ENCODE peak calls at places on chromosomes 11 and 22, in seven cellular contexts. One of them, this sample, is unnamed.

GRCh38 chr11:17496406-17496805 is 19.8 kb upstream of the ABCC8 start:
- DNase-seq in fibroblast of lung: no peak
- DNase-seq in sigmoid colon: no peak
- DNase-seq in CD8-positive, alpha-beta memory T cell: no peak
- DNase-seq in neural progenitor cell: no peak
- DNase-seq in uterus: no peak
- DNase-seq in lung: no peak
- DNase-seq in this sample: no peak

GRCh38 chr11:1647901-1648721 is 18.5 kb downstream of the KRTAP5-5 start:
- DNase-seq in fibroblast of lung: no peak
- DNase-seq in uterus: no peak
- DNase-seq in sigmoid colon: no peak
- DNase-seq in neural progenitor cell: no peak
- DNase-seq in CD8-positive, alpha-beta memory T cell: no peak
- DNase-seq in lung: no peak
- DNase-seq in this sample: no peak

GRCh38 chr11:100484948-100485347 is 202.1 kb upstream of the ARHGAP42 start:
- DNase-seq in lung: no peak
- DNase-seq in fibroblast of lung: no peak
- DNase-seq in neural progenitor cell: no peak
- DNase-seq in uterus: no peak
- DNase-seq in CD8-positive, alpha-beta memory T cell: no peak
- DNase-seq in sigmoid colon: no peak
- DNase-seq in this sample: no peak

GRCh38 chr22:25377699-25378098 is 158.3 kb downstream of the CRYBB2 start:
- DNase-seq in sigmoid colon: no peak
- DNase-seq in neural progenitor cell: no peak
- DNase-seq in fibroblast of lung: no peak
- DNase-seq in lung: no peak
- DNase-seq in CD8-positive, alpha-beta memory T cell: no peak
- DNase-seq in uterus: no peak
- DNase-seq in this sample: no peak

GRCh38 chr22:38696606-38697005 is 4.1 kb downstream of the JOSD1 start:
- DNase-seq in neural progenitor cell: no peak
- DNase-seq in lung: no peak
- DNase-seq in sigmoid colon: no peak
- DNase-seq in CD8-positive, alpha-beta memory T cell: no peak
- DNase-seq in fibroblast of lung: peak; percentile 92
- DNase-seq in uterus: no peak
- DNase-seq in this sample: no peak

GRCh38 chr11:4607111-4607510 is 920 bp downstream of the TRIM68 start:
- DNase-seq in fibroblast of lung: peak; percentile 23
- DNase-seq in neural progenitor cell: no peak
- DNase-seq in sigmoid colon: no peak
- DNase-seq in lung: no peak
- DNase-seq in uterus: no peak
- DNase-seq in CD8-positive, alpha-beta memory T cell: no peak
- DNase-seq in this sample: no peak

GRCh38 chr11:17383466-17383865 is 5.0 kb downstream of the KCNJ11 start:
- DNase-seq in lung: no peak
- DNase-seq in CD8-positive, alpha-beta memory T cell: no peak
- DNase-seq in neural progenitor cell: no peak
- DNase-seq in uterus: no peak
- DNase-seq in fibroblast of lung: no peak
- DNase-seq in sigmoid colon: no peak
- DNase-seq in this sample: no peak

GRCh38 chr22:36258750-36259619 is 6.1 kb downstream of the APOL1 start:
- DNase-seq in neural progenitor cell: peak; percentile 85
- DNase-seq in uterus: peak; percentile 50
- DNase-seq in lung: no peak
- DNase-seq in fibroblast of lung: peak; percentile 53
- DNase-seq in CD8-positive, alpha-beta memory T cell: no peak
- DNase-seq in sigmoid colon: peak; percentile 80
- DNase-seq in this sample: peak; percentile 72

GRCh38 chr11:61132646-61133045 is 28.6 kb downstream of the VPS37C start:
- DNase-seq in neural progenitor cell: no peak
- DNase-seq in fibroblast of lung: no peak
- DNase-seq in CD8-positive, alpha-beta memory T cell: no peak
- DNase-seq in lung: no peak
- DNase-seq in sigmoid colon: no peak
- DNase-seq in uterus: no peak
- DNase-seq in this sample: no peak

GRCh38 chr11:73521621-73522020 is 76.3 kb downstream of the FAM168A start:
- DNase-seq in sigmoid colon: no peak
- DNase-seq in CD8-positive, alpha-beta memory T cell: no peak
- DNase-seq in uterus: no peak
- DNase-seq in neural progenitor cell: no peak
- DNase-seq in fibroblast of lung: peak; percentile 61
- DNase-seq in lung: no peak
- DNase-seq in this sample: no peak

GRCh38 chr11:66113132-66113856 is 43.2 kb downstream of the PACS1 start:
- DNase-seq in neural progenitor cell: no peak
- DNase-seq in sigmoid colon: no peak
- DNase-seq in fibroblast of lung: peak; percentile 92
- DNase-seq in uterus: no peak
- DNase-seq in lung: no peak
- DNase-seq in CD8-positive, alpha-beta memory T cell: no peak
- DNase-seq in this sample: no peak

GRCh38 chr11:117026593-117027330 is 71.5 kb downstream of the SIK3 start:
- DNase-seq in fibroblast of lung: peak; percentile 92
- DNase-seq in uterus: no peak
- DNase-seq in CD8-positive, alpha-beta memory T cell: no peak
- DNase-seq in lung: no peak
- DNase-seq in neural progenitor cell: no peak
- DNase-seq in sigmoid colon: no peak
- DNase-seq in this sample: no peak

GRCh38 chr11:79290766-79291165 is 150.1 kb downstream of the TENM4 start:
- DNase-seq in lung: no peak
- DNase-seq in uterus: no peak
- DNase-seq in CD8-positive, alpha-beta memory T cell: no peak
- DNase-seq in fibroblast of lung: no peak
- DNase-seq in sigmoid colon: no peak
- DNase-seq in neural progenitor cell: no peak
- DNase-seq in this sample: no peak

GRCh38 chr11:95230054-95231034 is 658 bp downstream of the SESN3 start:
- DNase-seq in CD8-positive, alpha-beta memory T cell: peak; percentile 19
- DNase-seq in sigmoid colon: peak; percentile 64
- DNase-seq in neural progenitor cell: peak; percentile 53
- DNase-seq in fibroblast of lung: peak; percentile 15
- DNase-seq in lung: peak; percentile 30
- DNase-seq in uterus: peak; percentile 17
- DNase-seq in this sample: peak; percentile 20

GRCh38 chr22:49903322-49904039 is 14.8 kb downstream of the ALG12 start:
- DNase-seq in neural progenitor cell: no peak
- DNase-seq in CD8-positive, alpha-beta memory T cell: no peak
- DNase-seq in fibroblast of lung: no peak
- DNase-seq in uterus: no peak
- DNase-seq in lung: no peak
- DNase-seq in sigmoid colon: peak; percentile 56
- DNase-seq in this sample: no peak

GRCh38 chr22:37197451-37198289 is 9.6 kb upstream of the C1QTNF6 start:
- DNase-seq in fibroblast of lung: peak; percentile 89
- DNase-seq in CD8-positive, alpha-beta memory T cell: no peak
- DNase-seq in lung: peak; percentile 80
- DNase-seq in uterus: peak; percentile 74
- DNase-seq in neural progenitor cell: no peak
- DNase-seq in sigmoid colon: peak; percentile 89
- DNase-seq in this sample: no peak

GRCh38 chr11:112999518-112999917 is 38.3 kb downstream of the NCAM1 start:
- DNase-seq in uterus: no peak
- DNase-seq in sigmoid colon: no peak
- DNase-seq in neural progenitor cell: no peak
- DNase-seq in CD8-positive, alpha-beta memory T cell: no peak
- DNase-seq in lung: no peak
- DNase-seq in fibroblast of lung: no peak
- DNase-seq in this sample: no peak

GRCh38 chr11:62427630-62428233 is 8.9 kb downstream of the SCGB1A1 start:
- DNase-seq in CD8-positive, alpha-beta memory T cell: no peak
- DNase-seq in fibroblast of lung: peak; percentile 74
- DNase-seq in neural progenitor cell: no peak
- DNase-seq in sigmoid colon: no peak
- DNase-seq in uterus: no peak
- DNase-seq in lung: no peak
- DNase-seq in this sample: no peak

GRCh38 chr22:21759133-21759532 is 23.5 kb upstream of the YPEL1 start:
- DNase-seq in CD8-positive, alpha-beta memory T cell: no peak
- DNase-seq in sigmoid colon: no peak
- DNase-seq in lung: no peak
- DNase-seq in uterus: no peak
- DNase-seq in fibroblast of lung: no peak
- DNase-seq in neural progenitor cell: no peak
- DNase-seq in this sample: no peak

GRCh38 chr22:21758465-21758864 is 22.9 kb upstream of the YPEL1 start:
- DNase-seq in neural progenitor cell: no peak
- DNase-seq in uterus: no peak
- DNase-seq in lung: no peak
- DNase-seq in fibroblast of lung: no peak
- DNase-seq in sigmoid colon: no peak
- DNase-seq in CD8-positive, alpha-beta memory T cell: no peak
- DNase-seq in this sample: no peak

GRCh38 chr22:21759631-21760030 is 24.0 kb upstream of the YPEL1 start:
- DNase-seq in fibroblast of lung: no peak
- DNase-seq in neural progenitor cell: no peak
- DNase-seq in CD8-positive, alpha-beta memory T cell: no peak
- DNase-seq in lung: no peak
- DNase-seq in sigmoid colon: no peak
- DNase-seq in uterus: no peak
- DNase-seq in this sample: no peak

GRCh38 chr22:21755855-21756284 is 20.3 kb upstream of the YPEL1 start:
- DNase-seq in neural progenitor cell: no peak
- DNase-seq in uterus: no peak
- DNase-seq in lung: no peak
- DNase-seq in sigmoid colon: no peak
- DNase-seq in fibroblast of lung: peak; percentile 85
- DNase-seq in CD8-positive, alpha-beta memory T cell: no peak
- DNase-seq in this sample: no peak

GRCh38 chr22:21758056-21758455 is 22.5 kb upstream of the YPEL1 start:
- DNase-seq in neural progenitor cell: no peak
- DNase-seq in uterus: no peak
- DNase-seq in fibroblast of lung: peak; percentile 12
- DNase-seq in lung: no peak
- DNase-seq in CD8-positive, alpha-beta memory T cell: no peak
- DNase-seq in sigmoid colon: no peak
- DNase-seq in this sample: no peak
- H3K36me3 ChIP-seq in neural progenitor cell: peaks cover 8% of the 10 kb centered on the region
- H3K36me3 ChIP-seq in uterus: no peaks in the 10 kb centered on the region
- H3K36me3 ChIP-seq in fibroblast of lung: peaks cover 8% of the 10 kb centered on the region
- H3K36me3 ChIP-seq in lung: peaks cover 18% of the 10 kb centered on the region
- H3K36me3 ChIP-seq in CD8-positive, alpha-beta memory T cell: peaks cover under 1% of the 10 kb centered on the region
- H3K36me3 ChIP-seq in sigmoid colon: no peaks in the 10 kb centered on the region
- H3K36me3 ChIP-seq in this sample: peaks cover 41% of the 10 kb centered on the region

GRCh38 chr22:46107753-46108563 is 42.4 kb upstream of the PPARA start:
- DNase-seq in CD8-positive, alpha-beta memory T cell: no peak
- DNase-seq in uterus: no peak
- DNase-seq in lung: no peak
- DNase-seq in fibroblast of lung: no peak
- DNase-seq in neural progenitor cell: no peak
- DNase-seq in sigmoid colon: peak; percentile 83
- DNase-seq in this sample: no peak
- H3K4me1 ChIP-seq in CD8-positive, alpha-beta memory T cell: no peaks in the 10 kb centered on the region
- H3K4me1 ChIP-seq in uterus: peaks cover 80% of the 10 kb centered on the region
- H3K4me1 ChIP-seq in lung: no peaks in the 10 kb centered on the region
- H3K4me1 ChIP-seq in fibroblast of lung: peaks cover 75% of the 10 kb centered on the region
- H3K4me1 ChIP-seq in neural progenitor cell: peaks cover 13% of the 10 kb centered on the region
- H3K4me1 ChIP-seq in sigmoid colon: peaks cover 99% of the 10 kb centered on the region
- H3K4me1 ChIP-seq in this sample: peaks cover 96% of the 10 kb centered on the region

DNA sequence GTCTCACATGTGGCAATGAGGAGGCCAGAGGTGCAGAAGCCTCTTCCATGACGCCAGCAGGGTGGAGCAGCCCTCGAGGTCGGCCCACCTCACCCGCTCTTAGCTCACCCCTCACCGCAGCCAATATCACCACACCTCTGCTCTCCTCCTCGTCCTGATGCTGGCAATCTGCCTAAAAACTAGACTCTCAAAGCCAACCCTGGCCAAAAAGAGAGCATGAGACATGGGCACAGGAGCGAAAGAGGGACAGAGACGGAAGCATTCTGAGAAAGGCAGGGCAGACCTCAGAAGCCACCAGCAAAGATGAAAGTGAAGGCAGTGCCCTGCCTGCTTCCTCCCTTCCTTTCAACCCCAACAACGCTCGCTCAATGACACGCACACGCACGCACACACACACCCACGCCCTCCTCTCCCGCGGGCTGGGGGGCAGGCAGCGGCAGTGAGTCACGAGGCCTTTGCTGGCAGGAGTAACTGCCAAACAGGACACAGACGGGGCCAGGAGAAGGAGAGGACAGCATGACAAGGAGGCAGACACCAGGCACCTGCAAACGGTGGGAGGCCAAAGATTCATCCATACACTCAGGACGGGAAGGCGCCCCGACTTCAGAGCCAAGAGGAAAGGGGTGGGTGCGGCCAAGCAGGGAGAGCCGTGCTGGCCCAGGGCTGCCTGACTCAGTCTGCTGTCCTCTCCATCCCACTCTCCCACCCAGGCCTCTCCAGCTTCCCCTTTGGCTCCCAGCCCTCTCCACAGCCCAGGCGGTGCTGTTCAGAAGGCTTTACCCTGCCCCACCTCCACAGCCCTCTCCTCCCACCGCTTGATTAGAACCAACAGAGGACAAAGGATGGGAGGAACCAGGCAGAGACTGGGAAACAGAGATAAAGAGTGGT is 11.4 kb downstream of the IGSF9B start:
- DNase-seq in lung: no peak
- DNase-seq in fibroblast of lung: peak; percentile 79
- DNase-seq in sigmoid colon: peak; percentile 83
- DNase-seq in uterus: peak; percentile 72
- DNase-seq in CD8-positive, alpha-beta memory T cell: peak; percentile 71
- DNase-seq in neural progenitor cell: no peak
- DNase-seq in this sample: peak; percentile 74
- H3K4me3 ChIP-seq in lung: no peak overlapping the region
- H3K4me3 ChIP-seq in fibroblast of lung: no peak overlapping the region
- H3K4me3 ChIP-seq in sigmoid colon: no peak overlapping the region
- H3K4me3 ChIP-seq in uterus: no peak overlapping the region
- H3K4me3 ChIP-seq in CD8-positive, alpha-beta memory T cell: peak overlapping the region; percentile 5
- H3K4me3 ChIP-seq in neural progenitor cell: no peak overlapping the region
- H3K4me3 ChIP-seq in this sample: no peak overlapping the region

DNA sequence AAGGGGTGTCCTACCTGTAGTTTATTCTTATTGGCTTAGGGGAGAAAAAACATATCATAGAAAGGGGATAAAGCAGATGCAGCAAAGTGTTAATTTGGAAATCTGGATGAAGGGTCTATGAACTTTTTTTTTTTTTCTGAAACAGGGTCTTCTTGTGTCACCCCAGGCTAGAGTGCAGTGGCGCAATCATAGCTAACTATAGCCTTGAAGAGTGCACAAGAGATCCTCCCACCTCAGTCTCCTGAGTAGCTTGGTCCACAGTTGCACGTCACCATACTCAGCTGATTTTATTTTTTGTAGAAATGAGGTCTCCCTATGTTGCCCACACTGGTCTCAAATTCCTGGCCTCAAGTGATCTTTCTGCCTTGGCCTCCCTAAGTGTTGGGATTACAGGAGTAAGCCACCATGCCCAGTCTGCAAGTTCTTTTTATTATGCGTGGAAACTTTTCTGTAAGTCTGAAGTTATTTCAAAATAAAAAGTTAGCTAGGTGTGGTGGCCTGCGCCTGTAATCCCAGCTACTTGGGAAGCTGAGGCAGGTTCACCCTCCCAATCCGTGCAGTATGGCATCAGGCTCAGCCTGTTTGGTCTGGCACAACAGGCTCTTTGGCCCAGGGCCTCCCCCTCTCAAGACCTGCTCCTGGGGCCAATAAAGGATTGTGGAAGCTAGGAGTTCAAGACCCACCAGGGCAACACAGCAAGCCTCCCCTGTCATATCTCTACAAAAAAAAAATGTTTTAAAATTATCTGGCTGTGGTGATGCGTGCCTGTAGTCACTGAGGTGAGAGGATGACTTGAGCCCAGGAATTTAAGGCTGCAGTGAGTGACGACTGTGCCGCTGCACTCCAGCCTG is 111.9 kb downstream of the MED15 start:
- DNase-seq in CD8-positive, alpha-beta memory T cell: no peak
- DNase-seq in fibroblast of lung: no peak
- DNase-seq in uterus: no peak
- DNase-seq in neural progenitor cell: no peak
- DNase-seq in sigmoid colon: no peak
- DNase-seq in lung: no peak
- DNase-seq in this sample: no peak
- H3K36me3 ChIP-seq in CD8-positive, alpha-beta memory T cell: no peaks in the 10 kb centered on the region
- H3K36me3 ChIP-seq in fibroblast of lung: no peaks in the 10 kb centered on the region
- H3K36me3 ChIP-seq in uterus: no peaks in the 10 kb centered on the region
- H3K36me3 ChIP-seq in neural progenitor cell: no peaks in the 10 kb centered on the region
- H3K36me3 ChIP-seq in sigmoid colon: no peaks in the 10 kb centered on the region
- H3K36me3 ChIP-seq in lung: no peaks in the 10 kb centered on the region
- H3K36me3 ChIP-seq in this sample: no peaks in the 10 kb centered on the region

This sample was measured in heart left ventricle.